ENCODE peak calls at places on chromosomes 5 and 9, in ten cellular contexts. N, B, Z, O, Q, C, V, J, X and A are unnamed samples.

GRCh38 chr5:109668668-109669422 is 20.9 kb upstream of the MAN2A1 start:
- DNase-seq in N (no peak), B (no peak), Z (no peak), O (no peak), Q (no peak), C (no peak), V (no peak), J (no peak), X (no peak), A (no peak)

GRCh38 chr9:124216474-124217176 is 41.1 kb upstream of the NEK6 start:
- DNase-seq in N (peak; percentile 59), B (peak; percentile 83), Z (peak; percentile 96), O (no peak), Q (no peak), C (no peak), V (no peak), J (no peak), X (no peak), A (no peak)

GRCh38 chr9:91886433-91887031 is 63.5 kb downstream of the ROR2 start:
- DNase-seq in N (no peak), B (no peak), Z (no peak), O (no peak), Q (no peak), C (no peak), V (no peak), J (no peak), X (no peak), A (no peak)

GRCh38 chr5:80782626-80783025 is 127.8 kb upstream of the DHFR start:
- DNase-seq in N (no peak), B (no peak), Z (no peak), O (no peak), Q (no peak), C (no peak), V (no peak), J (no peak), X (no peak), A (no peak)

GRCh38 chr5:178576591-178577351 is 13.4 kb downstream of the COL23A1 start:
- DNase-seq in N (no peak), B (no peak), Z (no peak), O (peak; percentile 36), Q (peak; percentile 56), C (no peak), V (no peak), J (peak; percentile 33), X (no peak), A (no peak)

GRCh38 chr5:141529002-141529401 is 40.1 kb downstream of the PCDHGC5 start:
- DNase-seq in N (no peak), B (no peak), Z (no peak), O (no peak), Q (no peak), C (peak; percentile 69), V (no peak), J (no peak), X (peak; percentile 86), A (no peak)

GRCh38 chr9:112520646-112521045 is 34.0 kb downstream of the KIAA1958 start:
- DNase-seq in N (no peak), B (no peak), Z (no peak), O (no peak), Q (no peak), C (no peak), V (no peak), J (no peak), X (no peak), A (no peak)

GRCh38 chr9:109856785-109857184 is 76.8 kb downstream of the PALM2AKAP2 start:
- DNase-seq in N (no peak), B (no peak), Z (peak; percentile 4), O (no peak), Q (no peak), C (peak; percentile 50), V (no peak), J (no peak), X (peak; percentile 41), A (no peak)

GRCh38 chr9:87008667-87009066 is 61.4 kb upstream of the GAS1 start:
- DNase-seq in N (no peak), B (no peak), Z (no peak), O (no peak), Q (no peak), C (no peak), V (no peak), J (no peak), X (no peak), A (no peak)

GRCh38 chr5:124736111-124736813 is 10.2 kb downstream of the ZNF608 start:
- DNase-seq in N (no peak), B (no peak), Z (no peak), O (no peak), Q (no peak), C (peak; percentile 33), V (no peak), J (no peak), X (peak; percentile 95), A (no peak)

GRCh38 chr5:169430676-169431075 is 129.7 kb upstream of the SLIT3 start:
- DNase-seq in N (no peak), B (no peak), Z (no peak), O (no peak), Q (no peak), C (no peak), V (no peak), J (no peak), X (no peak), A (no peak)

GRCh38 chr5:78899922-78900362 is 85.2 kb downstream of the ARSB start:
- DNase-seq in N (peak; percentile 49), B (no peak), Z (peak; percentile 82), O (no peak), Q (no peak), C (peak; percentile 77), V (no peak), J (peak; percentile 14), X (peak; percentile 55), A (peak; percentile 71)

DNA sequence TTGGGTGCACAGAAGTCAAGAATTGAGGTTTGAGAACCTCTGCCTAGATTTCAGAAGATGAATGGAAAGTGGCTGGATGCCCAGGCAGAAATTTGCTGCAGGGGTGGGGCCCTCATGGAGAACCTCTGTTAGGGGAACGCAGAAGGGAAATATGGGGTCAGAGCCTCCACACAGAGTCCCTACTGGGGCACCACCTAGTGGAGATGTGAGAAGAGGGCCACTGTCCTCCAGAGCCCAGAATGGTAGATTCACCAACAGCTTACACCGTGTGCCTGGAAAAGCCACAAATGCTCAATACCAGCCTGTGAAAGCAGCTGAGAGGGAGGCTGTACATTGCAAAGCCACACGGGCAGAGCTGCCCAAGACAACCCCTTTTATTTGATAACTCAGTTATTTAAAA is 383.5 kb downstream of the TLE4 start:
- DNase-seq in N (no peak), B (no peak), Z (peak; percentile 2), O (no peak), Q (no peak), C (peak; percentile 6), V (no peak), J (no peak), X (no peak), A (no peak)
- TF ChIP-seq CTCF in N (peak; percentile 25), B (peak; percentile 9), Z (peak; percentile 30), O (no peak), Q (no peak), C (peak; percentile 43), V (no peak), J (no peak), X (peak; percentile 15), A (no peak)

DNA sequence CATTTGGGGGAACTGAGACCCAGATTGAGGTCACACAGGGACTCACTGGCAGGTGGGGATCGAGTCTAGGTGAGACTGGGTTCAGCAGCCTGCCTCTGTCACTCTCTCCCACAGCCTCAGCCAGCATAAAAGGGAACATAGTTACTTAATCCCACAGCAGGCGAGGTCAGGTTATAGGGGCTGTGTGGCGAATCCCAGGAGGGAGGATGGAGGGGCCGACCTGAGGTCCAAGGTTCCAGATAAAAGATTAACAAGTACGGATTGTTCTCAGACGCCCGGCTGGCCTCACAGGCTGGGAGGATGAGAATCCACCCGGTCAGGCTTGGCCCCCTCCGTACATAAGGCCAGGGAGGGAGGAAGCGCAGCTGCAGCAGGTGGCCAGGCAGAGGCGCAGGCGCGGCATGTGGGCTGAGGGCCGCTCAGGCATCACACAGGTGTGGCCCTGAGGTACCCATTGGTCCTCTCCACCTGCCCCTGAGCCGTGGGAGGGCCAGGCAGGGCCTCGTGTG is 3.3 kb downstream of the SUSD3 start:
- DNase-seq in N (peak; percentile 77), B (peak; percentile 78), Z (no peak), O (no peak), Q (no peak), C (no peak), V (no peak), J (no peak), X (no peak), A (no peak)
- TF ChIP-seq CTCF in N (peak; percentile 27), B (no peak), Z (no peak), O (no peak), Q (no peak), C (no peak), V (no peak), J (no peak), X (no peak), A (no peak)

DNA sequence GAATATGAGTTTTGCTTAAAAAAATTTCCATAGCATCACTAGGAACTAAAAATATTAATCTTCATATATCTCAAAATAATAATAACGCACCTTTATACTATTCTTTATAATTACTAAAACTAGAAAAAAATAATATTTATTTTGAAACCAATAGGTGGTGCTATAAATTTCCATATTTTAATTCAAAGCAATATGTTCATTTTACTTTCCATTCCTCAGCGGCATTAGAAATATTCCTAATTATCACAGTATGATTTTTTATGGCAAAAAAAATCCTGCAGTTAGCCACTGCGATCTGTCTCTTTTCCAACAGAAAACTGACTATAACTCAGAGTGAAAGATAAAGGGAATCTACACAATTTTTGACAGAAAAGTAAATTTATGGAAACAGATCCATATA is 167.4 kb upstream of the MPDZ start:
- DNase-seq in N (no peak), B (no peak), Z (no peak), O (no peak), Q (no peak), C (peak; percentile 36), V (no peak), J (no peak), X (no peak), A (no peak)
- TF ChIP-seq CTCF in N (no peak), B (no peak), Z (no peak), O (no peak), Q (peak; percentile 40), C (no peak), V (no peak), J (peak; percentile 53), X (no peak), A (peak; percentile 28)

GRCh38 chr5:134006119-134006514 is 1.3 kb upstream of the VDAC1 start:
- DNase-seq in N (no peak), B (no peak), Z (no peak), O (no peak), Q (no peak), C (no peak), V (no peak), J (no peak), X (no peak), A (no peak)

GRCh38 chr5:134005415-134006118 is 792 bp upstream of the VDAC1 start:
- DNase-seq in N (no peak), B (no peak), Z (peak; percentile 59), O (no peak), Q (peak; percentile 47), C (peak; percentile 23), V (no peak), J (no peak), X (peak; percentile 22), A (no peak)

GRCh38 chr5:134003064-134003956 is 1.5 kb downstream of the VDAC1 start:
- DNase-seq in N (peak; percentile 39), B (no peak), Z (peak; percentile 48), O (no peak), Q (no peak), C (no peak), V (no peak), J (no peak), X (no peak), A (no peak)

GRCh38 chr5:134003957-134004625 is 684 bp downstream of the VDAC1 start:
- DNase-seq in N (peak; percentile 81), B (peak; percentile 68), Z (peak; percentile 60), O (no peak), Q (peak; percentile 79), C (peak; percentile 57), V (no peak), J (peak; percentile 41), X (peak; percentile 53), A (peak; percentile 51)

GRCh38 chr5:134004626-134005414 is at the start of gene VDAC1:
- DNase-seq in N (peak; percentile 97), B (peak; percentile 89), Z (peak; percentile 92), O (peak; percentile 64), Q (peak; percentile 80), C (peak; percentile 91), V (no peak), J (peak; percentile 64), X (peak; percentile 90), A (peak; percentile 82)
- TF ChIP-seq CTCF in N (no peak), B (no peak), Z (no peak), O (no peak), Q (no peak), C (no peak), V (no peak), J (no peak), X (no peak), A (no peak)